ENCODE peak calls at places on chromosomes 6 and 20, in six cellular contexts. A is NCI-H1417; J is CD8-positive, alpha-beta memory T cell; X is right lobe of liver; Z is mucosa of gallbladder; V is sciatic nerve. L is an unnamed sample.

GRCh38 chr6:44284119-44284518 is 13.9 kb downstream of the TMEM151B start:
- DNase-seq in A (no peak), J (no peak), X (no peak), Z (no peak), V (no peak), L (peak)

GRCh38 chr20:58349586-58349985 is 39.4 kb upstream of the VAPB start:
- DNase-seq in A (no peak), J (no peak), X (no peak), Z (no peak), V (no peak), L (no peak)

GRCh38 chr20:1905693-1906092 is 10.5 kb downstream of the SIRPA start:
- DNase-seq in A (no peak), J (no peak), X (no peak), Z (no peak), V (no peak), L (no peak)

GRCh38 chr20:17992847-17993508 is 24.2 kb downstream of the MGME1 start:
- DNase-seq in A (peak), J (no peak), X (no peak), Z (no peak), V (no peak), L (no peak)

GRCh38 chr20:53950578-53950977 is 119.8 kb downstream of the BCAS1 start:
- DNase-seq in A (no peak), J (no peak), X (no peak), Z (no peak), V (no peak), L (no peak)

GRCh38 chr20:49179368-49180277 is 8.5 kb downstream of the STAU1 start:
- DNase-seq in A (no peak), J (no peak), X (no peak), Z (no peak), V (no peak), L (no peak)

GRCh38 chr6:119077643-119078448 is 618 bp downstream of the FAM184A start:
- DNase-seq in A (peak), J (peak), X (peak), Z (no peak), V (peak), L (peak)

GRCh38 chr20:31968299-31969126 is 562 bp downstream of the XKR7 start:
- DNase-seq in A (peak), J (peak), X (peak), Z (peak), V (peak), L (peak)

GRCh38 chr6:169778646-169779045 is 27.2 kb downstream of the ERMARD start:
- DNase-seq in A (no peak), J (no peak), X (no peak), Z (no peak), V (no peak), L (no peak)

GRCh38 chr6:39791850-39792500 is at the start of gene DAAM2:
- DNase-seq in A (peak), J (no peak), X (peak), Z (no peak), V (peak), L (peak)

GRCh38 chr6:118283759-118284158 is 264.3 kb upstream of the PLN start:
- DNase-seq in A (peak), J (peak), X (peak), Z (peak), V (peak), L (peak)

GRCh38 chr6:150046943-150047342 is 21.6 kb upstream of the RAET1L start:
- DNase-seq in A (no peak), J (no peak), X (no peak), Z (no peak), V (no peak), L (no peak)

GRCh38 chr6:135640048-135640447 is 142.5 kb upstream of the AHI1 start:
- DNase-seq in A (no peak), J (no peak), X (no peak), Z (no peak), V (no peak), L (no peak)

GRCh38 chr6:116764961-116765841 is at the start of gene FAM162B:
- DNase-seq in A (no peak), J (no peak), X (peak), Z (no peak), V (peak), L (no peak)

GRCh38 chr6:28563420-28564095 is 37.9 kb downstream of the GPX5 start:
- DNase-seq in A (no peak), J (no peak), X (no peak), Z (no peak), V (no peak), L (no peak)

GRCh38 chr6:121879149-121879548 is 443.7 kb downstream of the GJA1 start:
- DNase-seq in A (no peak), J (no peak), X (no peak), Z (no peak), V (no peak), L (no peak)

L was measured in Ammon's horn.